ENCODE peak calls at places on chromosomes 2 and 18, in seven cellular contexts. One of them, this sample, is unnamed.
A peak's percentile ranks its signal among the peaks of the same experiment; 100 is the strongest.

GRCh38 chr2:71513721-71514120 is 60.4 kb downstream of the DYSF start:
- DNase-seq in kidney glomerular epithelial cell: no peak
- DNase-seq in BJ: no peak
- DNase-seq in progenitor cell of endocrine pancreas: no peak
- DNase-seq in GM06990: no peak
- DNase-seq in EH: no peak
- DNase-seq in B cell: no peak
- DNase-seq in this sample: no peak

GRCh38 chr2:150135223-150135883 is 352.1 kb downstream of the RND3 start:
- DNase-seq in progenitor cell of endocrine pancreas: no peak
- DNase-seq in B cell: no peak
- DNase-seq in EH: no peak
- DNase-seq in BJ: no peak
- DNase-seq in GM06990: no peak
- DNase-seq in kidney glomerular epithelial cell: no peak
- DNase-seq in this sample: no peak

GRCh38 chr2:29075894-29076700 is 1.8 kb upstream of the PCARE start:
- DNase-seq in EH: peak; percentile 61
- DNase-seq in BJ: peak; percentile 13
- DNase-seq in B cell: no peak
- DNase-seq in GM06990: no peak
- DNase-seq in progenitor cell of endocrine pancreas: no peak
- DNase-seq in kidney glomerular epithelial cell: no peak
- DNase-seq in this sample: no peak

GRCh38 chr2:44579136-44579836 is 217.5 kb downstream of the CAMKMT start:
- DNase-seq in progenitor cell of endocrine pancreas: no peak
- DNase-seq in EH: no peak
- DNase-seq in GM06990: no peak
- DNase-seq in B cell: no peak
- DNase-seq in kidney glomerular epithelial cell: no peak
- DNase-seq in BJ: no peak
- DNase-seq in this sample: no peak

GRCh38 chr18:46502444-46502843 is 154.6 kb downstream of the LOXHD1 start:
- DNase-seq in B cell: no peak
- DNase-seq in BJ: no peak
- DNase-seq in EH: peak; percentile 23
- DNase-seq in kidney glomerular epithelial cell: no peak
- DNase-seq in progenitor cell of endocrine pancreas: peak; percentile 48
- DNase-seq in GM06990: no peak
- DNase-seq in this sample: no peak

GRCh38 chr18:41617592-41617991 is 337.4 kb upstream of the PIK3C3 start:
- DNase-seq in B cell: no peak
- DNase-seq in kidney glomerular epithelial cell: no peak
- DNase-seq in GM06990: no peak
- DNase-seq in BJ: no peak
- DNase-seq in progenitor cell of endocrine pancreas: no peak
- DNase-seq in EH: no peak
- DNase-seq in this sample: no peak

GRCh38 chr2:209619782-209620181 is 151.8 kb upstream of the UNC80 start:
- DNase-seq in EH: peak; percentile 10
- DNase-seq in BJ: no peak
- DNase-seq in GM06990: peak; percentile 2
- DNase-seq in kidney glomerular epithelial cell: no peak
- DNase-seq in progenitor cell of endocrine pancreas: no peak
- DNase-seq in B cell: no peak
- DNase-seq in this sample: peak; percentile 2

GRCh38 chr2:113160962-113161361 is 12.8 kb upstream of the PSD4 start:
- DNase-seq in B cell: no peak
- DNase-seq in BJ: no peak
- DNase-seq in progenitor cell of endocrine pancreas: no peak
- DNase-seq in kidney glomerular epithelial cell: no peak
- DNase-seq in GM06990: no peak
- DNase-seq in EH: no peak
- DNase-seq in this sample: no peak

GRCh38 chr18:31990823-31991222 is 27.8 kb upstream of the RNF125 start:
- DNase-seq in progenitor cell of endocrine pancreas: no peak
- DNase-seq in EH: no peak
- DNase-seq in GM06990: peak; percentile 39
- DNase-seq in kidney glomerular epithelial cell: no peak
- DNase-seq in BJ: no peak
- DNase-seq in B cell: no peak
- DNase-seq in this sample: peak; percentile 41

GRCh38 chr2:214203744-214204289 is 207.0 kb upstream of the VWC2L start:
- DNase-seq in B cell: no peak
- DNase-seq in GM06990: no peak
- DNase-seq in progenitor cell of endocrine pancreas: no peak
- DNase-seq in kidney glomerular epithelial cell: no peak
- DNase-seq in EH: peak; percentile 20
- DNase-seq in BJ: no peak
- DNase-seq in this sample: no peak